ENCODE peak calls at places on chromosomes 3 and 15, in six cellular contexts. U is testis, I is A549, Z is stomach, G is transverse colon, Y is body of pancreas. X is an unnamed sample.

GRCh38 chr3:147669076-147669475 is 259.9 kb downstream of the ZIC1 start:
- DNase-seq in I (no peak), Y (no peak), G (no peak), U (no peak), Z (no peak), X (no peak)

GRCh38 chr3:47162695-47163022 is 1.3 kb downstream of the SETD2 start:
- DNase-seq in I (peak; percentile 12), G (no peak), Z (no peak), Y (no peak), U (no peak), X (peak; percentile 74)

GRCh38 chr15:57890351-57890750 is 175.2 kb downstream of the ALDH1A2 start:
- DNase-seq in Z (no peak), I (no peak), Y (no peak), U (no peak), G (no peak), X (no peak)

GRCh38 chr3:109081746-109082510 is 36.0 kb downstream of the MORC1 start:
- DNase-seq in U (peak; percentile 30), G (peak; percentile 14), I (peak; percentile 19), Y (peak; percentile 45), Z (peak; percentile 30), X (peak; percentile 70)

GRCh38 chr3:46695962-46696922 is 2.8 kb upstream of the ALS2CL start:
- DNase-seq in Z (no peak), G (no peak), I (no peak), Y (no peak), U (peak; percentile 72), X (no peak)

GRCh38 chr15:41978534-41978933 is 6.2 kb upstream of the EHD4 start:
- DNase-seq in I (no peak), U (no peak), Z (peak; percentile 7), G (no peak), Y (no peak), X (no peak)

GRCh38 chr15:25608926-25609325 is 170.1 kb upstream of the UBE3A start:
- DNase-seq in U (no peak), I (no peak), Y (no peak), Z (no peak), G (no peak), X (no peak)

GRCh38 chr3:72441284-72441994 is 406.8 kb downstream of the SHQ1 start:
- DNase-seq in U (no peak), Y (no peak), Z (no peak), I (no peak), G (no peak), X (peak; percentile 62)

GRCh38 chr3:143134446-143134845 is 14.9 kb downstream of the CHST2 start:
- DNase-seq in G (no peak), I (no peak), Z (no peak), U (no peak), Y (no peak), X (no peak)

GRCh38 chr3:42066516-42067181 is 24.5 kb upstream of the TRAK1 start:
- DNase-seq in I (no peak), U (no peak), Y (no peak), G (no peak), Z (no peak), X (no peak)

GRCh38 chr3:42063886-42064285 is 27.3 kb upstream of the TRAK1 start:
- DNase-seq in Z (no peak), G (no peak), Y (no peak), U (no peak), I (peak; percentile 48), X (peak; percentile 40)

GRCh38 chr3:42057561-42058211 is 33.5 kb upstream of the TRAK1 start:
- DNase-seq in I (no peak), U (no peak), Y (no peak), G (peak; percentile 38), Z (no peak), X (no peak)

GRCh38 chr3:42061042-42061710 is 30.0 kb upstream of the TRAK1 start:
- DNase-seq in Z (no peak), Y (no peak), G (no peak), U (no peak), I (no peak), X (no peak)

GRCh38 chr3:42061711-42062408 is 29.3 kb upstream of the TRAK1 start:
- DNase-seq in I (peak; percentile 76), U (no peak), Y (no peak), Z (peak; percentile 38), G (peak; percentile 72), X (no peak)
- TF ChIP-seq POLR2A in I (no peak), U (no peak), Y (no peak), Z (no peak), G (no peak), X (no peak)

GRCh38 chr15:72785452-72786243 is 2.1 kb upstream of the ADPGK start:
- DNase-seq in U (peak; percentile 40), I (no peak), Y (no peak), Z (no peak), G (peak; percentile 14), X (no peak)
- TF ChIP-seq POLR2A in U (no peak), I (no peak), Y (no peak), Z (no peak), G (no peak), X (no peak)

GRCh38 chr3:131386429-131386926 is 4.9 kb downstream of the NUDT16 start:
- DNase-seq in Y (no peak), Z (peak; percentile 69), U (peak; percentile 71), I (no peak), G (peak; percentile 79), X (peak; percentile 5)
- TF ChIP-seq POLR2A in Y (no peak), Z (no peak), U (no peak), I (no peak), G (no peak), X (no peak)

GRCh38 chr3:53130179-53131135 is at the start of gene RFT1:
- DNase-seq in G (peak; percentile 99), U (peak; percentile 99), Z (peak; percentile 100), I (peak; percentile 68), Y (peak; percentile 99), X (peak; percentile 98)
- TF ChIP-seq POLR2A in G (peak; percentile 81), U (no peak), Z (no peak), I (peak; percentile 82), Y (peak; percentile 89), X (peak; percentile 94)

GRCh38 chr3:138408751-138409161 is 25.7 kb upstream of the ESYT3 start:
- DNase-seq in I (no peak), Z (no peak), G (no peak), Y (no peak), U (peak; percentile 40), X (no peak)

GRCh38 chr3:138409171-138409570 is 25.2 kb upstream of the ESYT3 start:
- DNase-seq in Z (no peak), I (no peak), Y (no peak), U (no peak), G (no peak), X (no peak)

GRCh38 chr3:138417559-138417982 is 16.8 kb upstream of the ESYT3 start:
- DNase-seq in G (peak; percentile 76), Y (peak; percentile 85), I (peak; percentile 70), Z (peak; percentile 82), U (peak; percentile 85), X (peak; percentile 75)

GRCh38 chr3:138407236-138407907 is 27.0 kb upstream of the ESYT3 start:
- DNase-seq in I (no peak), Z (no peak), U (no peak), Y (no peak), G (no peak), X (no peak)

GRCh38 chr3:138412821-138413531 is 21.4 kb upstream of the ESYT3 start:
- DNase-seq in U (no peak), Y (no peak), I (no peak), G (no peak), Z (no peak), X (no peak)
- TF ChIP-seq POLR2A in U (no peak), Y (no peak), I (no peak), G (no peak), Z (no peak), X (no peak)

GRCh38 chr15:52710710-52711107 is 31.5 kb upstream of the ATOSA start:
- DNase-seq in Z (no peak), Y (no peak), U (no peak), G (no peak), I (no peak), X (no peak)

GRCh38 chr15:52714968-52715367 is 35.8 kb upstream of the ATOSA start:
- DNase-seq in G (no peak), I (no peak), Y (no peak), Z (no peak), U (no peak), X (no peak)

GRCh38 chr15:52710050-52710709 is 31.0 kb upstream of the ATOSA start:
- DNase-seq in U (no peak), G (no peak), Y (no peak), I (no peak), Z (no peak), X (no peak)

GRCh38 chr15:52706091-52706490 is 26.9 kb upstream of the ATOSA start:
- DNase-seq in Z (no peak), Y (no peak), U (no peak), G (no peak), I (no peak), X (no peak)

DNA sequence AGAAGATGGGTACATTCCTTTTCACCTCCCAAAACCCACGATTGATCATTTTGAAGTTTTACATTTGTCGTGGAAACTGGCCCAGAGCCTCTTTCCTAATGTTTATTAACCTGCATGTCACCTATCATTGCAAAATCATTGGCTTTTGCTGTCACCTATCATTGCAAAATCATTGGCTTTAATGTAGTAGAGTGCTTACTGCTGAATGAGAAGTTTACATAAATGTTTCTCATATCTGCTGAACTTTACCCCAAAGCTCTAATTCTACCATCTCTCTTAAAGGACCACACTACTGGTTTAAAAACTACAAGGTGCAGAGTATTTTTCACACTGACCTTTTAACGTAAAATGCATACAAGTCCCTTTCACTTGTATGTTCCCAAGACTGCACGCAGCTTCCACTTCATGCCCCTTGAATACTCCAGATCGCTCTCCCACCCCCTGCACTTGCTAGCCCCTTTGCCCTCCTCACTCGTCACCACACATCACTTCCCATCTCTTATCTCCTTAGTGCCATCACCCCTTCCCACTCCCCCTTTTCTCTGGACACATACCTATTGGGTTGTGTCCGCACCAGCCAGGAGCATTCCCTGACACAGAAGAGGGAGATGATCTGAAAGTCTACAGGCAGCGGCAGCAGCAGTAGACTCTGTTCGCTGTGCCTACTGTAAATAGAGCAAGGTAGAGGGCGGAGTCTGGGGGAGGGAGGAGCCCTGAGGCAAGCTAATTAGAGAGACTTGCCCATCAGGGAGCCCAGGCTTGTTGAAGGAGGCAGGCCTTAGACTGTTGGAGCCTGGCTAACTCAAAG is 30.2 kb upstream of the ATOSA start:
- DNase-seq in Z (peak; percentile 69), U (no peak), I (no peak), Y (peak; percentile 58), G (peak; percentile 85), X (no peak)
- TF ChIP-seq POLR2A in Z (no peak), U (no peak), I (no peak), Y (no peak), G (peak; percentile 17), X (no peak)

GRCh38 chr3:174342206-174342605 is 516.9 kb upstream of the NAALADL2 start:
- DNase-seq in Y (no peak), Z (no peak), G (no peak), U (no peak), I (no peak), X (no peak)
- TF ChIP-seq POLR2A in Y (no peak), Z (no peak), G (no peak), U (no peak), I (no peak), X (no peak)

X was measured in erythroblast.